ENCODE peak calls at places on chromosome 1, in four cellular contexts. G, J, T and S are unnamed samples.

GRCh38 chr1:81920245-81920740 is 119.6 kb downstream of the ADGRL2 start:
- DNase-seq in G (peak; percentile 20), J (no peak), T (peak; percentile 29), S (no peak)

GRCh38 chr1:184479435-184480202 is 92.8 kb downstream of the C1orf21 start:
- DNase-seq in G (no peak), J (peak; percentile 31), T (no peak), S (no peak)

GRCh38 chr1:34787461-34788420 is 5.1 kb upstream of the GJA4 start:
- DNase-seq in G (no peak), J (no peak), T (no peak), S (no peak)

GRCh38 chr1:178650950-178651461 is 74.0 kb upstream of the RALGPS2 start:
- DNase-seq in G (no peak), J (peak; percentile 33), T (no peak), S (no peak)

GRCh38 chr1:162919043-162919442 is 58.1 kb upstream of the CCDC190 start:
- DNase-seq in G (no peak), J (no peak), T (no peak), S (no peak)

GRCh38 chr1:170273556-170274501 is 128.1 kb downstream of the NTMT2 start:
- DNase-seq in G (no peak), J (no peak), T (peak; percentile 26), S (no peak)

GRCh38 chr1:154871374-154871773 is 1.3 kb upstream of the KCNN3 start:
- DNase-seq in G (no peak), J (no peak), T (no peak), S (no peak)

GRCh38 chr1:167219194-167219593 is 1.5 kb upstream of the POU2F1 start:
- DNase-seq in G (no peak), J (no peak), T (no peak), S (no peak)